ENCODE peak calls at places on chromosomes 11 and 22, in eight cellular contexts. One of them, this sample, is unnamed.

GRCh38 chr22:38942702-38943101 is 14.7 kb upstream of the APOBEC3A start:
- DNase-seq in prostate gland: no peak
- DNase-seq in NB4: no peak
- DNase-seq in tibial nerve: no peak
- DNase-seq in fibroblast of lung: no peak
- DNase-seq in left ventricle myocardium inferior: no peak
- DNase-seq in fibroblast of mammary gland: no peak
- DNase-seq in ovary: no peak
- DNase-seq in this sample: no peak

GRCh38 chr11:102849319-102849718 is 5.9 kb upstream of the MMP3 start:
- DNase-seq in prostate gland: no peak
- DNase-seq in NB4: no peak
- DNase-seq in tibial nerve: no peak
- DNase-seq in fibroblast of lung: peak
- DNase-seq in left ventricle myocardium inferior: no peak
- DNase-seq in fibroblast of mammary gland: peak
- DNase-seq in ovary: no peak
- DNase-seq in this sample: peak

GRCh38 chr11:69044111-69045013 is 4.4 kb upstream of the TPCN2 start:
- DNase-seq in prostate gland: peak
- DNase-seq in NB4: no peak
- DNase-seq in tibial nerve: peak
- DNase-seq in fibroblast of lung: peak
- DNase-seq in left ventricle myocardium inferior: peak
- DNase-seq in fibroblast of mammary gland: peak
- DNase-seq in ovary: peak
- DNase-seq in this sample: peak

GRCh38 chr22:26552466-26552865 is 37.5 kb downstream of the TPST2 start:
- DNase-seq in prostate gland: no peak
- DNase-seq in NB4: peak
- DNase-seq in tibial nerve: no peak
- DNase-seq in fibroblast of lung: peak
- DNase-seq in left ventricle myocardium inferior: no peak
- DNase-seq in fibroblast of mammary gland: peak
- DNase-seq in ovary: no peak
- DNase-seq in this sample: peak

GRCh38 chr11:12863605-12864121 is 145.5 kb upstream of the RASSF10 start:
- DNase-seq in prostate gland: no peak
- DNase-seq in NB4: no peak
- DNase-seq in tibial nerve: no peak
- DNase-seq in fibroblast of lung: no peak
- DNase-seq in left ventricle myocardium inferior: no peak
- DNase-seq in fibroblast of mammary gland: no peak
- DNase-seq in ovary: no peak
- DNase-seq in this sample: no peak

GRCh38 chr11:102177974-102178631 is 67.9 kb downstream of the YAP1 start:
- DNase-seq in prostate gland: peak
- DNase-seq in NB4: peak
- DNase-seq in tibial nerve: no peak
- DNase-seq in fibroblast of lung: peak
- DNase-seq in left ventricle myocardium inferior: no peak
- DNase-seq in fibroblast of mammary gland: peak
- DNase-seq in ovary: no peak
- DNase-seq in this sample: peak

GRCh38 chr11:60334005-60334620 is 7.1 kb downstream of the MS4A6E start:
- DNase-seq in prostate gland: peak
- DNase-seq in NB4: peak
- DNase-seq in tibial nerve: peak
- DNase-seq in fibroblast of lung: peak
- DNase-seq in left ventricle myocardium inferior: no peak
- DNase-seq in fibroblast of mammary gland: peak
- DNase-seq in ovary: no peak
- DNase-seq in this sample: no peak

GRCh38 chr11:110130642-110131238 is 37.5 kb downstream of the ZC3H12C start:
- DNase-seq in prostate gland: no peak
- DNase-seq in NB4: no peak
- DNase-seq in tibial nerve: no peak
- DNase-seq in fibroblast of lung: peak
- DNase-seq in left ventricle myocardium inferior: no peak
- DNase-seq in fibroblast of mammary gland: no peak
- DNase-seq in ovary: no peak
- DNase-seq in this sample: no peak

GRCh38 chr11:1844221-1845094 is 5.7 kb downstream of the TNNI2 start:
- DNase-seq in prostate gland: no peak
- DNase-seq in NB4: peak
- DNase-seq in tibial nerve: peak
- DNase-seq in fibroblast of lung: no peak
- DNase-seq in left ventricle myocardium inferior: peak
- DNase-seq in fibroblast of mammary gland: peak
- DNase-seq in ovary: no peak
- DNase-seq in this sample: no peak

GRCh38 chr22:44809456-44809855 is 57.1 kb downstream of the ARHGAP8 start:
- DNase-seq in prostate gland: no peak
- DNase-seq in NB4: no peak
- DNase-seq in tibial nerve: no peak
- DNase-seq in fibroblast of lung: no peak
- DNase-seq in left ventricle myocardium inferior: peak
- DNase-seq in fibroblast of mammary gland: no peak
- DNase-seq in ovary: no peak
- DNase-seq in this sample: no peak

GRCh38 chr11:68973219-68973618 is 7.6 kb downstream of the MRGPRD start:
- DNase-seq in prostate gland: no peak
- DNase-seq in NB4: no peak
- DNase-seq in tibial nerve: no peak
- DNase-seq in fibroblast of lung: no peak
- DNase-seq in left ventricle myocardium inferior: no peak
- DNase-seq in fibroblast of mammary gland: no peak
- DNase-seq in ovary: no peak
- DNase-seq in this sample: no peak

GRCh38 chr22:28019881-28020861 is 101.1 kb upstream of the PITPNB start:
- DNase-seq in prostate gland: peak
- DNase-seq in NB4: peak
- DNase-seq in tibial nerve: peak
- DNase-seq in fibroblast of lung: peak
- DNase-seq in left ventricle myocardium inferior: peak
- DNase-seq in fibroblast of mammary gland: peak
- DNase-seq in ovary: peak
- DNase-seq in this sample: peak

GRCh38 chr11:77320351-77320750 is 18.9 kb upstream of the GDPD4 start:
- DNase-seq in prostate gland: no peak
- DNase-seq in NB4: no peak
- DNase-seq in tibial nerve: no peak
- DNase-seq in fibroblast of lung: peak
- DNase-seq in left ventricle myocardium inferior: no peak
- DNase-seq in fibroblast of mammary gland: no peak
- DNase-seq in ovary: no peak
- DNase-seq in this sample: no peak

GRCh38 chr11:14544611-14545010 is 24.4 kb upstream of the PSMA1 start:
- DNase-seq in prostate gland: no peak
- DNase-seq in NB4: peak
- DNase-seq in tibial nerve: no peak
- DNase-seq in fibroblast of lung: no peak
- DNase-seq in left ventricle myocardium inferior: no peak
- DNase-seq in fibroblast of mammary gland: peak
- DNase-seq in ovary: no peak
- DNase-seq in this sample: peak

GRCh38 chr11:32307449-32307848 is 127.9 kb downstream of the WT1 start:
- DNase-seq in prostate gland: no peak
- DNase-seq in NB4: no peak
- DNase-seq in tibial nerve: no peak
- DNase-seq in fibroblast of lung: no peak
- DNase-seq in left ventricle myocardium inferior: no peak
- DNase-seq in fibroblast of mammary gland: no peak
- DNase-seq in ovary: no peak
- DNase-seq in this sample: no peak

GRCh38 chr11:629237-629583 is 2.2 kb upstream of the SCT start:
- DNase-seq in prostate gland: no peak
- DNase-seq in NB4: no peak
- DNase-seq in tibial nerve: no peak
- DNase-seq in fibroblast of lung: peak
- DNase-seq in left ventricle myocardium inferior: no peak
- DNase-seq in fibroblast of mammary gland: no peak
- DNase-seq in ovary: no peak
- DNase-seq in this sample: no peak

GRCh38 chr11:79536155-79536917 is 95.5 kb upstream of the TENM4 start:
- DNase-seq in prostate gland: no peak
- DNase-seq in NB4: no peak
- DNase-seq in tibial nerve: no peak
- DNase-seq in fibroblast of lung: no peak
- DNase-seq in left ventricle myocardium inferior: no peak
- DNase-seq in fibroblast of mammary gland: no peak
- DNase-seq in ovary: no peak
- DNase-seq in this sample: no peak

GRCh38 chr11:74307409-74307808 is 4.0 kb downstream of the P4HA3 start:
- DNase-seq in prostate gland: no peak
- DNase-seq in NB4: no peak
- DNase-seq in tibial nerve: no peak
- DNase-seq in fibroblast of lung: peak
- DNase-seq in left ventricle myocardium inferior: no peak
- DNase-seq in fibroblast of mammary gland: peak
- DNase-seq in ovary: no peak
- DNase-seq in this sample: no peak

GRCh38 chr11:47987781-47988180 is 7.4 kb downstream of the PTPRJ start:
- DNase-seq in prostate gland: no peak
- DNase-seq in NB4: peak
- DNase-seq in tibial nerve: no peak
- DNase-seq in fibroblast of lung: no peak
- DNase-seq in left ventricle myocardium inferior: no peak
- DNase-seq in fibroblast of mammary gland: no peak
- DNase-seq in ovary: no peak
- DNase-seq in this sample: no peak

GRCh38 chr11:34654491-34655334 is 33.8 kb downstream of the EHF start:
- DNase-seq in prostate gland: peak
- DNase-seq in NB4: peak
- DNase-seq in tibial nerve: peak
- DNase-seq in fibroblast of lung: peak
- DNase-seq in left ventricle myocardium inferior: peak
- DNase-seq in fibroblast of mammary gland: peak
- DNase-seq in ovary: no peak
- DNase-seq in this sample: peak

GRCh38 chr22:35997438-35997837 is 31.2 kb downstream of the RBFOX2 start:
- DNase-seq in prostate gland: no peak
- DNase-seq in NB4: no peak
- DNase-seq in tibial nerve: no peak
- DNase-seq in fibroblast of lung: peak
- DNase-seq in left ventricle myocardium inferior: no peak
- DNase-seq in fibroblast of mammary gland: peak
- DNase-seq in ovary: no peak
- DNase-seq in this sample: no peak

GRCh38 chr11:64250875-64251721 is at the start of gene PLCB3:
- DNase-seq in prostate gland: peak
- DNase-seq in NB4: peak
- DNase-seq in tibial nerve: no peak
- DNase-seq in fibroblast of lung: peak
- DNase-seq in left ventricle myocardium inferior: peak
- DNase-seq in fibroblast of mammary gland: no peak
- DNase-seq in ovary: peak
- DNase-seq in this sample: no peak

GRCh38 chr11:10490398-10491232 is 35.6 kb downstream of the AMPD3 start:
- DNase-seq in prostate gland: no peak
- DNase-seq in NB4: peak
- DNase-seq in tibial nerve: peak
- DNase-seq in fibroblast of lung: peak
- DNase-seq in left ventricle myocardium inferior: peak
- DNase-seq in fibroblast of mammary gland: peak
- DNase-seq in ovary: peak
- DNase-seq in this sample: peak

GRCh38 chr22:45807156-45807915 is 135.7 kb downstream of the ATXN10 start:
- DNase-seq in prostate gland: no peak
- DNase-seq in NB4: no peak
- DNase-seq in tibial nerve: no peak
- DNase-seq in fibroblast of lung: peak
- DNase-seq in left ventricle myocardium inferior: no peak
- DNase-seq in fibroblast of mammary gland: no peak
- DNase-seq in ovary: no peak
- DNase-seq in this sample: no peak

GRCh38 chr11:120778692-120779490 is 245.0 kb upstream of the TBCEL start:
- DNase-seq in prostate gland: no peak
- DNase-seq in NB4: no peak
- DNase-seq in tibial nerve: no peak
- DNase-seq in fibroblast of lung: no peak
- DNase-seq in left ventricle myocardium inferior: no peak
- DNase-seq in fibroblast of mammary gland: no peak
- DNase-seq in ovary: no peak
- DNase-seq in this sample: no peak

GRCh38 chr11:117876341-117877119 is at the start of gene FXYD6:
- DNase-seq in prostate gland: no peak
- DNase-seq in NB4: no peak
- DNase-seq in tibial nerve: no peak
- DNase-seq in fibroblast of lung: peak
- DNase-seq in left ventricle myocardium inferior: peak
- DNase-seq in fibroblast of mammary gland: no peak
- DNase-seq in ovary: peak
- DNase-seq in this sample: no peak
- H3K4me3 ChIP-seq in prostate gland: peak
- H3K4me3 ChIP-seq in NB4: no peak
- H3K4me3 ChIP-seq in tibial nerve: peak
- H3K4me3 ChIP-seq in fibroblast of lung: no peak
- H3K4me3 ChIP-seq in left ventricle myocardium inferior: peak
- H3K4me3 ChIP-seq in fibroblast of mammary gland: peak
- H3K4me3 ChIP-seq in ovary: peak
- H3K4me3 ChIP-seq in this sample: peak

GRCh38 chr22:19448739-19449421 is 1.4 kb upstream of the C22orf39 start:
- DNase-seq in prostate gland: no peak
- DNase-seq in NB4: no peak
- DNase-seq in tibial nerve: no peak
- DNase-seq in fibroblast of lung: no peak
- DNase-seq in left ventricle myocardium inferior: no peak
- DNase-seq in fibroblast of mammary gland: no peak
- DNase-seq in ovary: no peak
- DNase-seq in this sample: no peak
- H3K4me3 ChIP-seq in prostate gland: peak
- H3K4me3 ChIP-seq in NB4: peak
- H3K4me3 ChIP-seq in tibial nerve: no peak
- H3K4me3 ChIP-seq in fibroblast of lung: no peak
- H3K4me3 ChIP-seq in left ventricle myocardium inferior: peak
- H3K4me3 ChIP-seq in fibroblast of mammary gland: no peak
- H3K4me3 ChIP-seq in ovary: no peak
- H3K4me3 ChIP-seq in this sample: no peak

DNA sequence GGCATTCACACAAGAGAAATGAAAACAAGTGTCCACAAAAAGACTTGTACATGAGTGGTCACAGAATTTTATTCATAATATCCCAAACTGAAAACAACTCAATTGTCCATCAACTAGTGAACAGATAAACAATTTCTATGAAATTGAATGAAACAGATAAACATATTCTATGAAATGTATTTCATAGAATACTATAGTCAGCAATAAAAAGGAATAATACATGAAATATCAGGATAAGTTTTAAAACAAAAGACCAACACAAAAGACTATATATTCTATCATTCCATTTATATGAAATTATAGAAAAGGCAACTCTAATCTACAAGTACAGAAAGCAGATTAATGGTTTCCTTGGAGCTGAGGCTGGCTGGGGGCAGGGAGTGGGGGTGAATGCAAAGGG is 15.7 kb downstream of the CCDC34 start:
- DNase-seq in prostate gland: no peak
- DNase-seq in NB4: no peak
- DNase-seq in tibial nerve: no peak
- DNase-seq in fibroblast of lung: no peak
- DNase-seq in left ventricle myocardium inferior: no peak
- DNase-seq in fibroblast of mammary gland: no peak
- DNase-seq in ovary: no peak
- DNase-seq in this sample: no peak
- H3K4me3 ChIP-seq in prostate gland: no peak
- H3K4me3 ChIP-seq in NB4: no peak
- H3K4me3 ChIP-seq in tibial nerve: no peak
- H3K4me3 ChIP-seq in fibroblast of lung: no peak
- H3K4me3 ChIP-seq in left ventricle myocardium inferior: no peak
- H3K4me3 ChIP-seq in fibroblast of mammary gland: no peak
- H3K4me3 ChIP-seq in ovary: no peak
- H3K4me3 ChIP-seq in this sample: no peak

GRCh38 chr11:122319011-122319410 is 203.0 kb upstream of the BLID start:
- DNase-seq in prostate gland: no peak
- DNase-seq in NB4: no peak
- DNase-seq in tibial nerve: no peak
- DNase-seq in fibroblast of lung: peak
- DNase-seq in left ventricle myocardium inferior: no peak
- DNase-seq in fibroblast of mammary gland: no peak
- DNase-seq in ovary: no peak
- DNase-seq in this sample: no peak
- H3K4me3 ChIP-seq in prostate gland: no peak
- H3K4me3 ChIP-seq in NB4: no peak
- H3K4me3 ChIP-seq in tibial nerve: no peak
- H3K4me3 ChIP-seq in fibroblast of lung: no peak
- H3K4me3 ChIP-seq in left ventricle myocardium inferior: no peak
- H3K4me3 ChIP-seq in fibroblast of mammary gland: no peak
- H3K4me3 ChIP-seq in ovary: no peak
- H3K4me3 ChIP-seq in this sample: no peak

This sample was measured in skeletal muscle cell.